ENCODE peak calls at places on chromosomes 7 and 10, in ten cellular contexts. One of them, this sample, is unnamed.

GRCh38 chr7:56538541-56539429 is 422.6 kb upstream of the NUPR2 start:
- DNase-seq in SW480: no peak
- DNase-seq in fibroblast of gingiva: no peak
- DNase-seq in mesendoderm: no peak
- DNase-seq in stimulated activated CD8-positive, alpha-beta memory T cell treated with anti-CD3 and anti-CD28 coated beads, Interleukin-7, amount 100 ng/mL, for 48 hours: no peak
- DNase-seq in KG1: no peak
- DNase-seq in dermis blood vessel endothelial cell: no peak
- DNase-seq in endothelial cell: no peak
- DNase-seq in lower leg skin: no peak
- DNase-seq in caudate nucleus: no peak
- DNase-seq in this sample: no peak

GRCh38 chr7:45646996-45647411 is 72.8 kb downstream of the ADCY1 start:
- DNase-seq in KG1: no peak
- DNase-seq in SW480: no peak
- DNase-seq in lower leg skin: peak; percentile 8
- DNase-seq in stimulated activated CD8-positive, alpha-beta memory T cell treated with anti-CD3 and anti-CD28 coated beads, Interleukin-7, amount 100 ng/mL, for 48 hours: no peak
- DNase-seq in dermis blood vessel endothelial cell: no peak
- DNase-seq in fibroblast of gingiva: no peak
- DNase-seq in mesendoderm: no peak
- DNase-seq in caudate nucleus: no peak
- DNase-seq in endothelial cell: no peak
- DNase-seq in this sample: peak; percentile 63

GRCh38 chr10:9437131-9437530 is 1382.6 kb downstream of the GATA3 start:
- DNase-seq in SW480: no peak
- DNase-seq in fibroblast of gingiva: no peak
- DNase-seq in stimulated activated CD8-positive, alpha-beta memory T cell treated with anti-CD3 and anti-CD28 coated beads, Interleukin-7, amount 100 ng/mL, for 48 hours: no peak
- DNase-seq in endothelial cell: no peak
- DNase-seq in lower leg skin: no peak
- DNase-seq in dermis blood vessel endothelial cell: no peak
- DNase-seq in KG1: no peak
- DNase-seq in mesendoderm: peak; percentile 9
- DNase-seq in caudate nucleus: no peak
- DNase-seq in this sample: no peak

GRCh38 chr7:137877301-137877700 is 30.5 kb upstream of the DGKI start:
- DNase-seq in caudate nucleus: no peak
- DNase-seq in KG1: no peak
- DNase-seq in lower leg skin: no peak
- DNase-seq in fibroblast of gingiva: no peak
- DNase-seq in stimulated activated CD8-positive, alpha-beta memory T cell treated with anti-CD3 and anti-CD28 coated beads, Interleukin-7, amount 100 ng/mL, for 48 hours: no peak
- DNase-seq in dermis blood vessel endothelial cell: no peak
- DNase-seq in SW480: no peak
- DNase-seq in mesendoderm: no peak
- DNase-seq in endothelial cell: no peak
- DNase-seq in this sample: no peak

GRCh38 chr10:6530211-6530840 is 49.8 kb downstream of the PRKCQ start:
- DNase-seq in caudate nucleus: no peak
- DNase-seq in lower leg skin: no peak
- DNase-seq in mesendoderm: no peak
- DNase-seq in stimulated activated CD8-positive, alpha-beta memory T cell treated with anti-CD3 and anti-CD28 coated beads, Interleukin-7, amount 100 ng/mL, for 48 hours: peak; percentile 47
- DNase-seq in KG1: no peak
- DNase-seq in SW480: no peak
- DNase-seq in fibroblast of gingiva: no peak
- DNase-seq in dermis blood vessel endothelial cell: no peak
- DNase-seq in endothelial cell: no peak
- DNase-seq in this sample: peak; percentile 34

GRCh38 chr10:112701528-112702295 is 248.3 kb upstream of the TCF7L2 start:
- DNase-seq in caudate nucleus: no peak
- DNase-seq in stimulated activated CD8-positive, alpha-beta memory T cell treated with anti-CD3 and anti-CD28 coated beads, Interleukin-7, amount 100 ng/mL, for 48 hours: no peak
- DNase-seq in SW480: no peak
- DNase-seq in mesendoderm: no peak
- DNase-seq in KG1: no peak
- DNase-seq in dermis blood vessel endothelial cell: no peak
- DNase-seq in lower leg skin: no peak
- DNase-seq in endothelial cell: no peak
- DNase-seq in fibroblast of gingiva: peak; percentile 69
- DNase-seq in this sample: no peak

GRCh38 chr10:127148933-127149220 is 47.5 kb downstream of the INSYN2A start:
- DNase-seq in SW480: peak; percentile 8
- DNase-seq in mesendoderm: peak; percentile 6
- DNase-seq in stimulated activated CD8-positive, alpha-beta memory T cell treated with anti-CD3 and anti-CD28 coated beads, Interleukin-7, amount 100 ng/mL, for 48 hours: no peak
- DNase-seq in fibroblast of gingiva: peak; percentile 51
- DNase-seq in endothelial cell: no peak
- DNase-seq in caudate nucleus: peak; percentile 33
- DNase-seq in KG1: no peak
- DNase-seq in lower leg skin: no peak
- DNase-seq in dermis blood vessel endothelial cell: peak; percentile 51
- DNase-seq in this sample: no peak

GRCh38 chr7:39645482-39646407 is 22.4 kb downstream of the RALA start:
- DNase-seq in KG1: no peak
- DNase-seq in caudate nucleus: no peak
- DNase-seq in SW480: no peak
- DNase-seq in dermis blood vessel endothelial cell: no peak
- DNase-seq in endothelial cell: no peak
- DNase-seq in mesendoderm: no peak
- DNase-seq in stimulated activated CD8-positive, alpha-beta memory T cell treated with anti-CD3 and anti-CD28 coated beads, Interleukin-7, amount 100 ng/mL, for 48 hours: no peak
- DNase-seq in fibroblast of gingiva: no peak
- DNase-seq in lower leg skin: no peak
- DNase-seq in this sample: peak; percentile 49

GRCh38 chr7:44232900-44233715 is 32.3 kb downstream of the YKT6 start:
- DNase-seq in dermis blood vessel endothelial cell: no peak
- DNase-seq in SW480: no peak
- DNase-seq in endothelial cell: no peak
- DNase-seq in stimulated activated CD8-positive, alpha-beta memory T cell treated with anti-CD3 and anti-CD28 coated beads, Interleukin-7, amount 100 ng/mL, for 48 hours: no peak
- DNase-seq in lower leg skin: no peak
- DNase-seq in caudate nucleus: no peak
- DNase-seq in mesendoderm: no peak
- DNase-seq in KG1: no peak
- DNase-seq in fibroblast of gingiva: no peak
- DNase-seq in this sample: no peak

GRCh38 chr7:31059551-31059950 is 7.4 kb downstream of the ADCYAP1R1 start:
- DNase-seq in endothelial cell: peak; percentile 65
- DNase-seq in KG1: no peak
- DNase-seq in lower leg skin: no peak
- DNase-seq in caudate nucleus: no peak
- DNase-seq in SW480: no peak
- DNase-seq in stimulated activated CD8-positive, alpha-beta memory T cell treated with anti-CD3 and anti-CD28 coated beads, Interleukin-7, amount 100 ng/mL, for 48 hours: no peak
- DNase-seq in dermis blood vessel endothelial cell: peak; percentile 32
- DNase-seq in fibroblast of gingiva: no peak
- DNase-seq in mesendoderm: peak; percentile 83
- DNase-seq in this sample: no peak

GRCh38 chr10:97426776-97427570 is 982 bp downstream of the PGAM1 start:
- DNase-seq in SW480: no peak
- DNase-seq in KG1: no peak
- DNase-seq in stimulated activated CD8-positive, alpha-beta memory T cell treated with anti-CD3 and anti-CD28 coated beads, Interleukin-7, amount 100 ng/mL, for 48 hours: no peak
- DNase-seq in lower leg skin: no peak
- DNase-seq in dermis blood vessel endothelial cell: peak; percentile 45
- DNase-seq in mesendoderm: peak; percentile 67
- DNase-seq in fibroblast of gingiva: no peak
- DNase-seq in caudate nucleus: peak; percentile 20
- DNase-seq in endothelial cell: peak; percentile 24
- DNase-seq in this sample: peak; percentile 28

GRCh38 chr10:15200626-15201025 is 32.1 kb upstream of the NMT2 start:
- DNase-seq in fibroblast of gingiva: peak; percentile 63
- DNase-seq in dermis blood vessel endothelial cell: peak; percentile 97
- DNase-seq in KG1: no peak
- DNase-seq in stimulated activated CD8-positive, alpha-beta memory T cell treated with anti-CD3 and anti-CD28 coated beads, Interleukin-7, amount 100 ng/mL, for 48 hours: no peak
- DNase-seq in lower leg skin: no peak
- DNase-seq in SW480: peak; percentile 90
- DNase-seq in mesendoderm: peak; percentile 98
- DNase-seq in caudate nucleus: no peak
- DNase-seq in endothelial cell: no peak
- DNase-seq in this sample: no peak

GRCh38 chr10:126593968-126594701 is 76.4 kb downstream of the C10orf90 start:
- DNase-seq in KG1: no peak
- DNase-seq in dermis blood vessel endothelial cell: no peak
- DNase-seq in SW480: no peak
- DNase-seq in lower leg skin: no peak
- DNase-seq in stimulated activated CD8-positive, alpha-beta memory T cell treated with anti-CD3 and anti-CD28 coated beads, Interleukin-7, amount 100 ng/mL, for 48 hours: no peak
- DNase-seq in caudate nucleus: no peak
- DNase-seq in mesendoderm: peak; percentile 51
- DNase-seq in endothelial cell: no peak
- DNase-seq in fibroblast of gingiva: no peak
- DNase-seq in this sample: no peak

GRCh38 chr7:2554654-2555053 is 670 bp downstream of the BRAT1 start:
- DNase-seq in dermis blood vessel endothelial cell: no peak
- DNase-seq in lower leg skin: no peak
- DNase-seq in stimulated activated CD8-positive, alpha-beta memory T cell treated with anti-CD3 and anti-CD28 coated beads, Interleukin-7, amount 100 ng/mL, for 48 hours: no peak
- DNase-seq in mesendoderm: peak; percentile 22
- DNase-seq in caudate nucleus: no peak
- DNase-seq in SW480: peak; percentile 27
- DNase-seq in endothelial cell: no peak
- DNase-seq in KG1: no peak
- DNase-seq in fibroblast of gingiva: no peak
- DNase-seq in this sample: no peak

GRCh38 chr10:129078322-129078721 is 388.7 kb upstream of the MGMT start:
- DNase-seq in KG1: no peak
- DNase-seq in lower leg skin: no peak
- DNase-seq in endothelial cell: no peak
- DNase-seq in mesendoderm: no peak
- DNase-seq in fibroblast of gingiva: peak; percentile 40
- DNase-seq in dermis blood vessel endothelial cell: no peak
- DNase-seq in SW480: no peak
- DNase-seq in stimulated activated CD8-positive, alpha-beta memory T cell treated with anti-CD3 and anti-CD28 coated beads, Interleukin-7, amount 100 ng/mL, for 48 hours: no peak
- DNase-seq in caudate nucleus: no peak
- DNase-seq in this sample: no peak

GRCh38 chr10:112875474-112876267 is 74.4 kb upstream of the TCF7L2 start:
- DNase-seq in lower leg skin: no peak
- DNase-seq in KG1: no peak
- DNase-seq in mesendoderm: no peak
- DNase-seq in caudate nucleus: no peak
- DNase-seq in dermis blood vessel endothelial cell: peak; percentile 28
- DNase-seq in fibroblast of gingiva: peak; percentile 26
- DNase-seq in stimulated activated CD8-positive, alpha-beta memory T cell treated with anti-CD3 and anti-CD28 coated beads, Interleukin-7, amount 100 ng/mL, for 48 hours: no peak
- DNase-seq in SW480: no peak
- DNase-seq in endothelial cell: no peak
- DNase-seq in this sample: no peak

GRCh38 chr7:78970440-78970916 is 483.0 kb downstream of the MAGI2 start:
- DNase-seq in KG1: no peak
- DNase-seq in caudate nucleus: no peak
- DNase-seq in dermis blood vessel endothelial cell: no peak
- DNase-seq in stimulated activated CD8-positive, alpha-beta memory T cell treated with anti-CD3 and anti-CD28 coated beads, Interleukin-7, amount 100 ng/mL, for 48 hours: no peak
- DNase-seq in SW480: no peak
- DNase-seq in mesendoderm: no peak
- DNase-seq in endothelial cell: peak; percentile 4
- DNase-seq in fibroblast of gingiva: peak; percentile 48
- DNase-seq in lower leg skin: no peak
- DNase-seq in this sample: no peak

GRCh38 chr7:34190299-34190698 is 285.0 kb downstream of the BMPER start:
- DNase-seq in KG1: no peak
- DNase-seq in endothelial cell: no peak
- DNase-seq in mesendoderm: no peak
- DNase-seq in caudate nucleus: no peak
- DNase-seq in lower leg skin: no peak
- DNase-seq in SW480: no peak
- DNase-seq in stimulated activated CD8-positive, alpha-beta memory T cell treated with anti-CD3 and anti-CD28 coated beads, Interleukin-7, amount 100 ng/mL, for 48 hours: no peak
- DNase-seq in fibroblast of gingiva: no peak
- DNase-seq in dermis blood vessel endothelial cell: no peak
- DNase-seq in this sample: no peak

GRCh38 chr10:76350583-76350982 is 919.2 kb downstream of the LRMDA start:
- DNase-seq in endothelial cell: no peak
- DNase-seq in mesendoderm: no peak
- DNase-seq in lower leg skin: no peak
- DNase-seq in fibroblast of gingiva: peak; percentile 70
- DNase-seq in stimulated activated CD8-positive, alpha-beta memory T cell treated with anti-CD3 and anti-CD28 coated beads, Interleukin-7, amount 100 ng/mL, for 48 hours: no peak
- DNase-seq in caudate nucleus: no peak
- DNase-seq in KG1: no peak
- DNase-seq in dermis blood vessel endothelial cell: no peak
- DNase-seq in SW480: peak; percentile 29
- DNase-seq in this sample: no peak

GRCh38 chr10:127089446-127089845 is 106.9 kb downstream of the INSYN2A start:
- DNase-seq in SW480: no peak
- DNase-seq in KG1: no peak
- DNase-seq in dermis blood vessel endothelial cell: no peak
- DNase-seq in mesendoderm: no peak
- DNase-seq in lower leg skin: no peak
- DNase-seq in stimulated activated CD8-positive, alpha-beta memory T cell treated with anti-CD3 and anti-CD28 coated beads, Interleukin-7, amount 100 ng/mL, for 48 hours: no peak
- DNase-seq in fibroblast of gingiva: no peak
- DNase-seq in endothelial cell: no peak
- DNase-seq in caudate nucleus: no peak
- DNase-seq in this sample: no peak

GRCh38 chr7:42432644-42433043 is 195.6 kb upstream of the GLI3 start:
- DNase-seq in stimulated activated CD8-positive, alpha-beta memory T cell treated with anti-CD3 and anti-CD28 coated beads, Interleukin-7, amount 100 ng/mL, for 48 hours: no peak
- DNase-seq in mesendoderm: no peak
- DNase-seq in KG1: no peak
- DNase-seq in dermis blood vessel endothelial cell: no peak
- DNase-seq in lower leg skin: no peak
- DNase-seq in fibroblast of gingiva: no peak
- DNase-seq in SW480: no peak
- DNase-seq in caudate nucleus: no peak
- DNase-seq in endothelial cell: no peak
- DNase-seq in this sample: no peak

GRCh38 chr7:40000734-40001315 is 50.8 kb downstream of the CDK13 start:
- DNase-seq in SW480: no peak
- DNase-seq in KG1: no peak
- DNase-seq in stimulated activated CD8-positive, alpha-beta memory T cell treated with anti-CD3 and anti-CD28 coated beads, Interleukin-7, amount 100 ng/mL, for 48 hours: no peak
- DNase-seq in fibroblast of gingiva: no peak
- DNase-seq in mesendoderm: no peak
- DNase-seq in endothelial cell: no peak
- DNase-seq in caudate nucleus: no peak
- DNase-seq in dermis blood vessel endothelial cell: no peak
- DNase-seq in lower leg skin: no peak
- DNase-seq in this sample: no peak

GRCh38 chr7:18241543-18242231 is 214.0 kb upstream of the PRPS1L1 start:
- DNase-seq in KG1: no peak
- DNase-seq in lower leg skin: no peak
- DNase-seq in fibroblast of gingiva: no peak
- DNase-seq in SW480: no peak
- DNase-seq in stimulated activated CD8-positive, alpha-beta memory T cell treated with anti-CD3 and anti-CD28 coated beads, Interleukin-7, amount 100 ng/mL, for 48 hours: no peak
- DNase-seq in dermis blood vessel endothelial cell: no peak
- DNase-seq in endothelial cell: no peak
- DNase-seq in caudate nucleus: no peak
- DNase-seq in mesendoderm: peak; percentile 40
- DNase-seq in this sample: no peak

GRCh38 chr7:6260291-6261183 is 11.9 kb downstream of the CYTH3 start:
- DNase-seq in endothelial cell: no peak
- DNase-seq in fibroblast of gingiva: peak; percentile 92
- DNase-seq in lower leg skin: no peak
- DNase-seq in stimulated activated CD8-positive, alpha-beta memory T cell treated with anti-CD3 and anti-CD28 coated beads, Interleukin-7, amount 100 ng/mL, for 48 hours: no peak
- DNase-seq in caudate nucleus: no peak
- DNase-seq in SW480: no peak
- DNase-seq in mesendoderm: no peak
- DNase-seq in dermis blood vessel endothelial cell: no peak
- DNase-seq in KG1: no peak
- DNase-seq in this sample: no peak

GRCh38 chr7:34096135-34096775 is 190.9 kb downstream of the BMPER start:
- DNase-seq in KG1: no peak
- DNase-seq in SW480: no peak
- DNase-seq in dermis blood vessel endothelial cell: no peak
- DNase-seq in endothelial cell: no peak
- DNase-seq in stimulated activated CD8-positive, alpha-beta memory T cell treated with anti-CD3 and anti-CD28 coated beads, Interleukin-7, amount 100 ng/mL, for 48 hours: no peak
- DNase-seq in caudate nucleus: no peak
- DNase-seq in fibroblast of gingiva: peak; percentile 100
- DNase-seq in lower leg skin: peak; percentile 78
- DNase-seq in mesendoderm: no peak
- DNase-seq in this sample: peak; percentile 47

GRCh38 chr7:27248911-27249723 is 6.5 kb downstream of the EVX1 start:
- DNase-seq in caudate nucleus: no peak
- DNase-seq in stimulated activated CD8-positive, alpha-beta memory T cell treated with anti-CD3 and anti-CD28 coated beads, Interleukin-7, amount 100 ng/mL, for 48 hours: no peak
- DNase-seq in lower leg skin: no peak
- DNase-seq in fibroblast of gingiva: peak; percentile 44
- DNase-seq in endothelial cell: no peak
- DNase-seq in dermis blood vessel endothelial cell: no peak
- DNase-seq in mesendoderm: peak; percentile 57
- DNase-seq in SW480: no peak
- DNase-seq in KG1: no peak
- DNase-seq in this sample: no peak